ENCODE peak calls at places on chromosomes 11 and 22, in ten cellular contexts. X is A549, R is choroid plexus epithelial cell, C is SJCRH30, U is mesendoderm, O is neuronal stem cell, Q is fibroblast of the aortic adventitia, J is prostate gland, I is endodermal cell, E is kidney. W is an unnamed sample.

GRCh38 chr11:89498845-89499448 is 7.8 kb upstream of the NOX4 start:
- DNase-seq in X (peak), R (no peak), C (no peak), U (peak), O (no peak), Q (no peak), J (no peak), I (no peak), E (no peak), W (no peak)

GRCh38 chr11:114121744-114122504 is 62.4 kb downstream of the ZBTB16 start:
- DNase-seq in X (no peak), R (no peak), C (no peak), U (no peak), O (no peak), Q (no peak), J (peak), I (no peak), E (no peak), W (no peak)

GRCh38 chr22:48786679-48786996 is 1041.0 kb downstream of the BRD1 start:
- DNase-seq in X (no peak), R (no peak), C (no peak), U (no peak), O (no peak), Q (no peak), J (no peak), I (no peak), E (no peak), W (no peak)

GRCh38 chr22:30289980-30290313 is 642 bp upstream of the CASTOR1 start:
- DNase-seq in X (no peak), R (no peak), C (no peak), U (no peak), O (no peak), Q (no peak), J (no peak), I (no peak), E (no peak), W (no peak)

GRCh38 chr11:11449327-11449726 is 96.3 kb upstream of the CSNK2A3 start:
- DNase-seq in X (no peak), R (no peak), C (no peak), U (no peak), O (no peak), Q (no peak), J (no peak), I (no peak), E (no peak), W (no peak)

GRCh38 chr11:86559311-86559945 is 113.0 kb downstream of the ME3 start:
- DNase-seq in X (no peak), R (peak), C (peak), U (peak), O (no peak), Q (peak), J (no peak), I (no peak), E (no peak), W (peak)

GRCh38 chr11:117217141-117217609 is 14.7 kb downstream of the PCSK7 start:
- DNase-seq in X (no peak), R (peak), C (no peak), U (peak), O (no peak), Q (peak), J (no peak), I (no peak), E (peak), W (peak)

GRCh38 chr11:33018005-33018404 is 2.3 kb downstream of the DEPDC7 start:
- DNase-seq in X (no peak), R (no peak), C (no peak), U (no peak), O (no peak), Q (no peak), J (no peak), I (no peak), E (no peak), W (no peak)

DNA sequence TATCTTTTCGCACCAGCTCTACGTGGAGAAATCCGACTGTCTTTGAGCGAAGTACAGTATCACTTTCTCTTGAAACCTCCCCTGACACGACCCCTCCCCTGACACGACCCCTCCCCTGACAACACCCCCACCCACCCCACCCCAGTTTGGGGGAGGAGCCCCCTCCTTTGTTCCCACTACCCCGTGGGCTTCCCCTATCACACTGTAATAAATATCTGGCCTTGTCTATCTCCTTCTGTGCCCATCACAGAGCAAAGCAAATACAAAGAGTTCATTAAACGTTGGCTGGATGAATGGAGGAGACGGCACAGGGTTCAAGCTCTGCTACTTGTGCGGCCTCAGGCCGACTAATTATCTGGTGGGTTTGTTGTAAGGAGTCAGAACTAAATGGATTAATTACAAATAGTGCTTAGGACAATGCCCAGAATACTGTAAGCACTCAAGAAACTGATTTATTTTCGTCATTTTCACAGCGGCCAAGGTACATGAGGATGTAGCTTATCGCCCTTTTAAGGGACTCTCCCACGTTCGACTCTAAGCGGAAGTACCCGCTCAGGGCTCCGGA is 640 bp upstream of the GGA1 start:
- DNase-seq in X (no peak), R (no peak), C (no peak), U (peak), O (no peak), Q (no peak), J (no peak), I (peak), E (no peak), W (no peak)
- H3K4me3 ChIP-seq in X (peak), R (peak), C (peak), U (peak), O (peak), Q (peak), J (peak), I (peak), E (peak), W (peak)

GRCh38 chr22:40040927-40041326 is 46.2 kb downstream of the FAM83F start:
- DNase-seq in X (no peak), R (peak), C (peak), U (no peak), O (no peak), Q (peak), J (no peak), I (no peak), E (peak), W (peak)
- H3K4me3 ChIP-seq in X (no peak), R (no peak), C (no peak), U (no peak), O (no peak), Q (no peak), J (no peak), I (no peak), E (no peak), W (no peak)

GRCh38 chr11:697811-698311 is 2.2 kb downstream of the TMEM80 start:
- DNase-seq in X (no peak), R (peak), C (no peak), U (no peak), O (no peak), Q (peak), J (no peak), I (no peak), E (no peak), W (no peak)
- H3K4me3 ChIP-seq in X (no peak), R (no peak), C (no peak), U (no peak), O (no peak), Q (peak), J (no peak), I (no peak), E (no peak), W (no peak)

DNA sequence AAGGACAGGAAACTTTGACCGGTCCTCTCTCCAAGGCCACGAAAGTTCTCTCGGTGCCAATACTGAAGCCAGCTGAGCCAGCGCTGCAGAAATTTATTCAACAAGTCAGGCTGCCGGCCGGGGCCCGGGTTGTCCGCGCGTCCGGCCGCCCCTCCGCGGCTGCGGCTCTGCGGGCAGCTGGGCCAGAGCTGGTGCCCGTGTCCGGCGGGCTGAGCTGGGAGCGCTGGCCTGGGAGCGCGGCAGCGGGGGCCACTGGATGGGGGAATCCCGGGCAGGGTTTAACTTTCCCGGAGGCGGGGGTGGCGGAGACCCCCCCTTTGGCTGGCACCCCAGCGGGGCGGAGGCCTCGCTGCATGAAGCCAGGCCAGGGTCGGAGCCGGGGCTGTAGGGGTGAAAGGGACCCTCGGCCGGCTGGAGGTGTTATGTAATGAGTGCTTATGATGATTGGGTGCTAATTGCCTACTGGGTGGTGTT is 12.3 kb upstream of the CACNA1I start:
- DNase-seq in X (no peak), R (no peak), C (no peak), U (no peak), O (no peak), Q (no peak), J (no peak), I (peak), E (no peak), W (no peak)
- H3K4me3 ChIP-seq in X (no peak), R (no peak), C (no peak), U (no peak), O (no peak), Q (no peak), J (peak), I (peak), E (no peak), W (no peak)

DNA sequence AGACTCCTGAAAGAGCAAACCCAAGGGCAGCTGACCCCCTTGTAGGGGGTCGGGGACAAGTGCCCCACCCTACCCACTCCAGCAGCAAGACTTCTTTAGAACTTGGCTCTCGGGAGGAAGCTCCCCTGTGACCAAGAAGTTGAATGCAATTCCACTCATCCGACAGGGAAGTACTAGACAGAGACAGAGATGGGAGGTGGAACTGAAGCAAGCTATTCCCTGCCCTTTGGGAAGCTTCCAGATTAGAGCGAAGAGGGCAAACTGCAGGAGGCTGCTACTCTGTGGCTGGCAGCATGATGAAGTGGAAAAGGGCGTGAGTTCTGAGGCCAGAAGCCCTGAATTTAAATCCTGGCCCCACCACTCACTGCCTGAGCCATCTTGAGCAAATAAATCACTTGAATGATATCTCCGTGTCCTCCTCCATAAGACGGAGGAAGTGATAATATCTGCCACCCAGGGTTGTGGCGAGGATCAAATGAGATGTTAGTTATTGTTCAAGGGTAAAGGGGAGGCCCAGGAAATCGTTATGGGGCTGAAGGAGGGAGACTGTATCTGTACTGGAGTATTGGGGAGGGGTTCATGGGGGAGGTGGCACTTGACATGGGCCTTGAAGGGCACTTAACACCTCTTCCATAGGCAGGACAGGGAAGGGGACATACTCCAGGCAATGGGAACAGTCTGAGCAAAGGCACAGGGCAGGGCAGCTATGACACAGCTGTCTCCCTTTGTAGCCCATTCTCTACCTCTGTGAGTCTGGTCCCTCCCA is 16.2 kb upstream of the DGKZ start:
- DNase-seq in X (no peak), R (no peak), C (peak), U (no peak), O (no peak), Q (no peak), J (no peak), I (no peak), E (no peak), W (no peak)
- H3K4me3 ChIP-seq in X (no peak), R (no peak), C (no peak), U (no peak), O (peak), Q (no peak), J (no peak), I (no peak), E (no peak), W (no peak)

GRCh38 chr11:61092908-61093763 is 9.2 kb upstream of the CD5 start:
- DNase-seq in X (no peak), R (no peak), C (no peak), U (no peak), O (no peak), Q (no peak), J (no peak), I (peak), E (no peak), W (no peak)

GRCh38 chr11:61090982-61091372 is 11.3 kb upstream of the CD5 start:
- DNase-seq in X (no peak), R (no peak), C (no peak), U (no peak), O (no peak), Q (no peak), J (no peak), I (no peak), E (no peak), W (no peak)

GRCh38 chr11:61090521-61090920 is 11.8 kb upstream of the CD5 start:
- DNase-seq in X (no peak), R (no peak), C (no peak), U (no peak), O (no peak), Q (no peak), J (no peak), I (peak), E (no peak), W (no peak)

GRCh38 chr11:61091373-61092279 is 10.7 kb upstream of the CD5 start:
- DNase-seq in X (no peak), R (peak), C (no peak), U (peak), O (no peak), Q (peak), J (no peak), I (peak), E (no peak), W (no peak)

GRCh38 chr11:61092280-61092766 is 10.0 kb upstream of the CD5 start:
- DNase-seq in X (no peak), R (no peak), C (no peak), U (peak), O (no peak), Q (no peak), J (no peak), I (peak), E (no peak), W (no peak)
- H3K4me3 ChIP-seq in X (no peak), R (no peak), C (no peak), U (no peak), O (no peak), Q (no peak), J (no peak), I (no peak), E (no peak), W (no peak)

DNA sequence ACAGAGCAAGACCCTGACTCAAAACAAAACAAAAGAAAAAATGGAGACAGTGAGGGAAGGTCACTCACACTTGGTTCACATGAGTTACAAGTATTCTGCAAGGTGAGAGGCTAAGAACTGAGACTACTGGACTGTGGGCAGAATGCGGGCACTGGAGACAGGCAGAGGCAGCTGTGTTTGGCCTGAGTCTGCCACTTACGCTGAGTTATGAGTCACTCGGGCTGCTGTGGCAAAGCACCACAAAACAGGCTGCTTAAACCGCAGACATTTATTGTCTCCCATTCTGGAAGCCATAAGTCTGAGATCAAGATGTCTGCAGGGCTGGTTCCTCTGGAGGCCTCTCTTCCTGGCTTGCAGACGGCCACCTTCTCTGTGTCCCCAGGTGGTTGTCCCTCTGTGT is 122.8 kb downstream of the SHANK2 start:
- DNase-seq in X (no peak), R (no peak), C (peak), U (no peak), O (no peak), Q (no peak), J (no peak), I (no peak), E (peak), W (no peak)
- H3K4me3 ChIP-seq in X (no peak), R (no peak), C (no peak), U (no peak), O (no peak), Q (no peak), J (no peak), I (no peak), E (no peak), W (no peak)

DNA sequence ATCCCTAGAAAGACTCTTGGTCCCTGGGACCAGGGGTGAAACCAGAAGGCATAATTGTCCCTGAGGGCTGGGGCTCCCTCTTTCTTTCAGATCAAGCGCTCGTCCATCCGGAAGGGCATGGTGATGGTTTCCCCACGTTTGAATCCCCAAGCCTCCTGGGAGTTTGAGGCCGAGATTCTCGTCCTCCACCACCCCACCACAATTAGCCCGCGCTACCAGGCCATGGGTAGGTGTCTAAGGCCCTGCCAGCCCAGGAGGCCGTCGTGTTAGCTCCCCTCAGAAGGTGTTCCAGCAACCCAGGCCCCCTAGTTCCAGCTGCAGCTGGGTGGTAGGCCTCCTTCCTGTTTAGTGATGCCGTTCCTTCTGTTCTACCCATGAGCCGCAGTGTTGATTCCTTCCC is 21.4 kb downstream of the GTPBP1 start:
- DNase-seq in X (no peak), R (no peak), C (no peak), U (no peak), O (no peak), Q (no peak), J (no peak), I (no peak), E (peak), W (no peak)
- H3K4me3 ChIP-seq in X (no peak), R (no peak), C (no peak), U (no peak), O (no peak), Q (no peak), J (no peak), I (no peak), E (no peak), W (no peak)

GRCh38 chr11:75346912-75347647 is 4.4 kb downstream of the ARRB1 start:
- DNase-seq in X (no peak), R (peak), C (no peak), U (no peak), O (no peak), Q (peak), J (no peak), I (no peak), E (peak), W (peak)
- H3K4me3 ChIP-seq in X (no peak), R (no peak), C (no peak), U (no peak), O (no peak), Q (no peak), J (no peak), I (no peak), E (no peak), W (no peak)

DNA sequence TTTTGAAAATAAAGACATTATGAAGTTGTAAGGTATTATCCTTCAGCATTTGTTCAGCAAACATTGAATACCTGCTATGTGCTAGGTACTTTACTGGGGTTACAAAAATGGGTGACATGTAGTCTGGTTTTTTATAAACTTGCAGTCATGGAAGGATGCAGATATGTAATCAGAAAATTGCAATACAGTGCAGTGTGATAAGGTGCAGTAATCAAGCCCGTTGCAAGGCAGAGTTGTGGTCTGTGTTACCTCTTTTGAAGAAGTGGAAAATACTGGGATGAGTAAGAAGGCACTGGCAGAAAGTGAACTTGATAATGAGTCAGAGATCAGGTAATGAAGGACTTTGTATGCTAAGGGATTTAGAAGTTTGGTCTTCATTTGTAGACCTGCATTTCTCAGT is 8.1 kb downstream of the FBXO7 start:
- DNase-seq in X (no peak), R (no peak), C (no peak), U (no peak), O (no peak), Q (no peak), J (no peak), I (no peak), E (no peak), W (no peak)
- H3K4me3 ChIP-seq in X (no peak), R (no peak), C (no peak), U (no peak), O (no peak), Q (no peak), J (no peak), I (peak), E (no peak), W (no peak)

W was measured in endothelial cell of umbilical vein.